ENCODE peak calls at places on chromosomes 6 and 20, in four cellular contexts. I is H1, A is mesendoderm, U is IMR-90. L is an unnamed sample. For H3K27me3, the result is how much of the 10 kb centered on the place peaks cover.

GRCh38 chr6:87830834-87831374 is 128.9 kb upstream of the AKIRIN2 start:
- DNase-seq in I (no peak), A (no peak), U (no peak), L (no peak)

GRCh38 chr6:158220786-158221442 is 52.8 kb downstream of the GTF2H5 start:
- DNase-seq in I (peak), A (peak), U (peak), L (peak)

GRCh38 chr6:123458218-123458617 is 178.5 kb downstream of the TRDN start:
- DNase-seq in I (no peak), A (no peak), U (no peak), L (no peak)

GRCh38 chr6:11043961-11044711 is at the start of gene ELOVL2:
- DNase-seq in U (peak), A (peak), I (no peak), L (peak)

GRCh38 chr6:138520463-138520862 is 21.2 kb upstream of the NHSL1 start:
- DNase-seq in A (no peak), I (no peak), U (no peak), L (no peak)

GRCh38 chr20:53735536-53736050 is 142.0 kb upstream of the ZNF217 start:
- DNase-seq in I (no peak), A (no peak), U (peak), L (no peak)

GRCh38 chr6:112298021-112298745 is 43.8 kb upstream of the LAMA4 start:
- DNase-seq in U (peak), A (no peak), I (no peak), L (no peak)

GRCh38 chr6:36349240-36349639 is 12.6 kb upstream of the BNIP5 start:
- DNase-seq in U (no peak), I (no peak), A (no peak), L (no peak)

GRCh38 chr20:47664068-47664437 is 121.2 kb downstream of the SULF2 start:
- DNase-seq in I (no peak), U (no peak), A (no peak), L (no peak)

GRCh38 chr6:36364669-36365479 is 22.6 kb downstream of the ETV7 start:
- DNase-seq in I (no peak), A (no peak), U (peak), L (no peak)

GRCh38 chr20:24337074-24337473 is 132.4 kb upstream of the SYNDIG1 start:
- DNase-seq in U (peak), I (no peak), A (no peak), L (no peak)

GRCh38 chr6:32176476-32177181 is 745 bp upstream of the AGPAT1 start:
- DNase-seq in I (no peak), A (no peak), U (peak), L (no peak)

GRCh38 chr20:47392721-47393073 is 36.2 kb upstream of the ZMYND8 start:
- DNase-seq in A (no peak), U (peak), I (no peak), L (no peak)

GRCh38 chr20:22160254-22160653 is 424.1 kb downstream of the FOXA2 start:
- DNase-seq in U (no peak), I (no peak), A (no peak), L (no peak)

GRCh38 chr20:12882832-12883506 is 125.8 kb upstream of the SPTLC3 start:
- DNase-seq in A (no peak), U (peak), I (no peak), L (no peak)

GRCh38 chr6:34522740-34523139 is 33.4 kb downstream of the SPDEF start:
- DNase-seq in A (no peak), I (no peak), U (no peak), L (no peak)

GRCh38 chr20:51402201-51402600 is 140.3 kb downstream of the NFATC2 start:
- DNase-seq in A (no peak), I (no peak), U (peak), L (no peak)

GRCh38 chr6:154404791-154405400 is 48.3 kb upstream of the IPCEF1 start:
- DNase-seq in I (no peak), U (peak), A (no peak), L (no peak)

GRCh38 chr20:61744691-61745396 is 320.8 kb downstream of the TAF4 start:
- DNase-seq in I (no peak), A (peak), U (peak), L (no peak)

GRCh38 chr6:710601-711571 is 17.9 kb upstream of the EXOC2 start:
- DNase-seq in I (no peak), U (peak), A (peak), L (peak)

GRCh38 chr20:47785321-47785899 is at the start of gene SULF2:
- DNase-seq in A (peak), U (no peak), I (no peak), L (no peak)

GRCh38 chr20:21607971-21608735 is 94.3 kb upstream of the NKX2-2 start:
- DNase-seq in A (no peak), U (no peak), I (no peak), L (no peak)

GRCh38 chr6:142802124-142802523 is 142.9 kb downstream of the HIVEP2 start:
- DNase-seq in U (peak), I (no peak), A (peak), L (no peak)

DNA sequence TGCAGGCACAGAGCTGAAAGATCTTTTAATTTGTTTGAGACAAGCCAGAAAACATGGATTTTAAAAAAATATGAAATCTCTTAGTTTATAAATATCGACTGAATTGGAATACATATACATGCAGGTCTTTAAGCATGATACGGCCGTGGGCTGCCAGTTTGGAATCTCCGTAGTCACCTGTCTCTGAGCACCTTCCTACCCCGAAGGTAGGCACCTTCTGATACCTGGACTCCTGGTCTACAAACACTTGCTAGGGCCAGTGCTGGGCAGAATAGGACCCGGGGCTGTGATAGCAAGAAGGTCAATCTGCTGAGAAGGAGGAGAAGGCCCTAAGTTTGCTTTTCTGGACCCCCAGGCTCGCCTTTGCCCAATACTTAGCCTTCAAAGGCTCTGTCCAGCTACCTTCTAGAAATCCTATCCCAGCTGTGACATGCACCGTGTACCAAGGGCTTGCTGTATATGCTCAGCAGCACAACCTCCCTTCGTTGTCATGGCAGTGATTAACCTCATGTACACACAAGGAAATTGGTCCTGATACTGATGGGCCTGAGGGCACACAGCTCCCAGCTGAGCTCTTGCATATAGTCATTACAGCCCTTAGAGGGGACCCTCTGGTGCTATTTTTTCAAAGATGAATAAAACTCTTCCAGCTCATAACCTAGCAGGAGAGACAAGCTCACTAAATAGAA is 17.6 kb downstream of the SNPH start:
- DNase-seq in I (no peak), A (peak), U (peak), L (no peak)
- H3K27me3 ChIP-seq in I (under half), A (under half), U (under half), L (under half)

GRCh38 chr6:74510878-74511277 is 695.0 kb downstream of the COL12A1 start:
- DNase-seq in A (no peak), U (peak), I (no peak), L (no peak)

GRCh38 chr6:74504941-74505340 is 700.9 kb downstream of the COL12A1 start:
- DNase-seq in U (no peak), A (no peak), I (no peak), L (no peak)

GRCh38 chr6:74505391-74505790 is 700.5 kb downstream of the COL12A1 start:
- DNase-seq in U (no peak), A (no peak), I (no peak), L (no peak)

DNA sequence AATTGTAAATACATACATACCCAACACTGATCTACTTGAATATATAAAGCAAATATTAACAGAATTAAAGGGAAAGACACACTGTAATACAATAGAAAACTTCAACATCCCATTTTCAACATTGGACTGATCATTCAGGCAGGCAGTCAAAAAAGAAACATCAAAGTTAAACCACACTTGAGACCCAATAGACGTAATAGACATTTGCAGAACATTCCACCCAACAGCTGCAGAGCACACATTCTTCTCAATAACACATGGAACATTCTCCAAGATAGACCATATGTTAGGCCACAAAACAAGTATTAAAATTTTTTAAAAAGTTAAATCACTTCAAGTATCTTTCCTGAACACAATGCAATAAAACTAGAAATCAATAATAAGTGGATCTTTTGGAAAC is 698.2 kb downstream of the COL12A1 start:
- DNase-seq in U (no peak), I (no peak), A (no peak), L (no peak)
- H3K56ac ChIP-seq in U (no peak), I (no peak), A (no peak), L (no peak)

GRCh38 chr20:4246428-4246827 is 231.1 kb upstream of the RNF24 start:
- DNase-seq in I (no peak), A (no peak), U (no peak), L (no peak)
- H3K27me3 ChIP-seq in I (under half), A (under half), U (under half), L (under half)

GRCh38 chr6:80233955-80234354 is 127.5 kb downstream of the BCKDHB start:
- DNase-seq in A (no peak), I (no peak), U (no peak), L (no peak)

GRCh38 chr6:80234411-80234810 is 127.9 kb downstream of the BCKDHB start:
- DNase-seq in A (no peak), I (no peak), U (peak), L (no peak)

GRCh38 chr6:80233262-80233661 is 126.8 kb downstream of the BCKDHB start:
- DNase-seq in A (no peak), I (no peak), U (no peak), L (no peak)

DNA sequence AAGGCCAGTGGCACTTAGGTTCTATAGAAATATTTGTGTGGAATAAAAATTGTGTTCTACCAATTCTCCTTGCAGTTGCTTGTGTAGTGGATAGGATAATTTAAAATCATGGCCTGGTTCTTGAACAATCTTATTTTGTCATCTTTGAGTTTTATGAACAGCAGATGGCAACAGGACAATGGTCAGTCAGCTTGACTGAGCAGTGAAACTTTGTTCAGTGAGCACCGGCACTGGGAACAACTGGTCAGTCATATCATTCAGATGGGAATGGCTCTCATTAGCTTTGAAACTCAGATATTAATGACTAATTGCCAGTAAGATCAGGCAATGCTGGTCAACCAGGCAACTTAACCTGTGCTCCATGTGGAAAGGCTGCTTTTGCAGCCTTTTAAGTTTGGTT is 129.2 kb downstream of the BCKDHB start:
- DNase-seq in I (no peak), U (no peak), A (no peak), L (no peak)
- H3K56ac ChIP-seq in I (no peak), U (no peak), A (no peak), L (no peak)

GRCh38 chr6:145457556-145457955 is 277.8 kb downstream of the EPM2A start:
- DNase-seq in I (no peak), A (no peak), U (no peak), L (no peak)
- H3K27me3 ChIP-seq in I (under half), A (under half), U (under half), L (under half)

GRCh38 chr6:12170351-12171079 is 119.6 kb upstream of the EDN1 start:
- DNase-seq in U (no peak), I (no peak), A (no peak), L (no peak)

GRCh38 chr6:12172572-12172971 is 117.6 kb upstream of the EDN1 start:
- DNase-seq in U (no peak), I (no peak), A (no peak), L (no peak)

GRCh38 chr6:12173670-12174069 is 116.5 kb upstream of the EDN1 start:
- DNase-seq in A (peak), I (no peak), U (no peak), L (no peak)

GRCh38 chr6:12169377-12169776 is 120.8 kb upstream of the EDN1 start:
- DNase-seq in A (no peak), I (no peak), U (no peak), L (no peak)

GRCh38 chr6:12171735-12172134 is 118.4 kb upstream of the EDN1 start:
- DNase-seq in U (no peak), A (no peak), I (no peak), L (no peak)
- H3K56ac ChIP-seq in U (no peak), A (no peak), I (no peak), L (no peak)

GRCh38 chr20:57818418-57818817 is 108.6 kb upstream of the PMEPA1 start:
- DNase-seq in U (no peak), A (no peak), I (no peak), L (no peak)
- H3K27me3 ChIP-seq in U (under half), A (under half), I (under half), L (under half)

L was measured in H9.